ENCODE peak calls at places on chromosomes 1 and 21, in four cellular contexts. E, C, I and B are unnamed samples.

GRCh38 chr21:41767606-41768370 is 936 bp upstream of the RIPK4 start:
- DNase-seq in E (peak; percentile 71), C (peak; percentile 78), I (no peak), B (no peak)

GRCh38 chr21:31354604-31355443 is 10.8 kb upstream of the TIAM1 start:
- DNase-seq in E (no peak), C (peak; percentile 93), I (no peak), B (peak; percentile 90)

GRCh38 chr1:43056981-43057391 is 98.3 kb upstream of the SLC2A1 start:
- DNase-seq in E (no peak), C (no peak), I (no peak), B (no peak)

GRCh38 chr1:10283318-10283984 is 73.1 kb downstream of the KIF1B start:
- DNase-seq in E (no peak), C (peak; percentile 48), I (no peak), B (no peak)

GRCh38 chr1:206933333-206933945 is 11.7 kb upstream of the FCMR start:
- DNase-seq in E (peak; percentile 57), C (no peak), I (peak; percentile 81), B (no peak)

GRCh38 chr1:2544093-2544874 is 11.9 kb upstream of the TNFRSF14 start:
- DNase-seq in E (no peak), C (no peak), I (no peak), B (no peak)

GRCh38 chr1:204507317-204508105 is 8.7 kb upstream of the MDM4 start:
- DNase-seq in E (peak; percentile 56), C (peak; percentile 62), I (peak; percentile 87), B (no peak)

GRCh38 chr1:12143631-12144155 is 23.1 kb upstream of the TNFRSF1B start:
- DNase-seq in E (no peak), C (peak; percentile 91), I (no peak), B (no peak)

GRCh38 chr21:46457801-46458314 is 833 bp upstream of the DIP2A start:
- DNase-seq in E (no peak), C (no peak), I (peak; percentile 37), B (no peak)

GRCh38 chr1:70396607-70397006 is 14.5 kb upstream of the CTH start:
- DNase-seq in E (no peak), C (no peak), I (no peak), B (no peak)

GRCh38 chr1:224683981-224684380 is 67.9 kb downstream of the CNIH3 start:
- DNase-seq in E (no peak), C (no peak), I (no peak), B (no peak)

GRCh38 chr1:43427941-43428340 is 25.8 kb downstream of the HYI start:
- DNase-seq in E (no peak), C (no peak), I (no peak), B (no peak)

GRCh38 chr1:167093863-167094516 is at the start of gene STYXL2:
- DNase-seq in E (no peak), C (no peak), I (no peak), B (no peak)

GRCh38 chr1:17122449-17123194 is 3.4 kb upstream of the PADI2 start:
- DNase-seq in E (no peak), C (no peak), I (no peak), B (no peak)

GRCh38 chr21:35113064-35113463 is 64.0 kb upstream of the RUNX1 start:
- DNase-seq in E (no peak), C (no peak), I (no peak), B (no peak)

GRCh38 chr21:39082656-39083376 is 100.4 kb downstream of the PSMG1 start:
- DNase-seq in E (peak; percentile 51), C (no peak), I (peak; percentile 74), B (peak; percentile 26)

GRCh38 chr1:202704601-202705000 is 5.7 kb downstream of the SYT2 start:
- DNase-seq in E (no peak), C (no peak), I (no peak), B (no peak)

GRCh38 chr1:108560430-108561144 is 687 bp downstream of the EEIG2 start:
- DNase-seq in E (peak; percentile 70), C (peak; percentile 55), I (peak; percentile 81), B (no peak)

GRCh38 chr1:7703321-7704213 is 67.5 kb upstream of the VAMP3 start:
- DNase-seq in E (peak; percentile 80), C (no peak), I (peak; percentile 67), B (no peak)

GRCh38 chr1:99702221-99702620 is 56.3 kb downstream of the PALMD start:
- DNase-seq in E (no peak), C (no peak), I (no peak), B (no peak)

GRCh38 chr1:35190784-35191183 is 2.2 kb downstream of the SFPQ start:
- DNase-seq in E (no peak), C (peak; percentile 35), I (no peak), B (no peak)

GRCh38 chr1:116754203-116754977 is at the start of gene CD2:
- DNase-seq in E (no peak), C (no peak), I (no peak), B (no peak)

GRCh38 chr1:7886346-7886745 is 33.5 kb upstream of the UTS2 start:
- DNase-seq in E (no peak), C (no peak), I (no peak), B (no peak)

GRCh38 chr1:40856116-40856515 is 6.0 kb downstream of the CITED4 start:
- DNase-seq in E (no peak), C (no peak), I (no peak), B (no peak)

GRCh38 chr1:43706598-43707190 is 642 bp upstream of the ST3GAL3 start:
- DNase-seq in E (peak; percentile 75), C (no peak), I (peak; percentile 72), B (no peak)

GRCh38 chr21:18951291-18952038 is 547.9 kb upstream of the TMPRSS15 start:
- DNase-seq in E (peak; percentile 84), C (no peak), I (peak; percentile 62), B (no peak)

GRCh38 chr1:81949421-81949820 is 148.7 kb downstream of the ADGRL2 start:
- DNase-seq in E (peak; percentile 24), C (no peak), I (no peak), B (no peak)

GRCh38 chr1:232137066-232137465 is 492.9 kb downstream of the SIPA1L2 start:
- DNase-seq in E (no peak), C (no peak), I (no peak), B (no peak)

DNA sequence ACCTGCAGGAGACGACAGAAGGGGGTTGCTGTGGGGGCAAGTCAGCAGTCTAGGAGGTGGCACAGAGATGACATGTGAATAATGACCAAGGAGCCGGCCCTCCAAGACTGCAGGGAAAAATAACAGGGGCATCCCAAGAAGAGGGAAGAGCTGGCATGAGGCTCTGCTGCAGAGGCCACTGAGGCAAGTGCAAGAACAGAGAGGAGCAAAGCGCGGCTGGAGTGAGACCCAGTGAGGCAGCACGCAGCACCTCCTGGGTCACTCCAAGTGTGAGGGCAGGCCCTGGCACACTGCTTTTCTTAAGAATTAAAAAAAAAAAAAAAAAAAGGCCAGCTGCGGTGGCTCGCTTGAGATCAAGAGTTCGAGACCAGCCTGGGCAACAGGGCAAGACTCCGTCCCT is 80.1 kb downstream of the SLC66A1 start:
- DNase-seq in E (no peak), C (no peak), I (no peak), B (no peak)
- H4K20me1 ChIP-seq in E (peaks cover 39% of the 10 kb centered on the region), C (peaks cover 11% of the 10 kb centered on the region), I (peaks cover 3% of the 10 kb centered on the region), B (peaks cover 32% of the 10 kb centered on the region)

GRCh38 chr1:53658489-53659230 is 80.3 kb downstream of the GLIS1 start:
- DNase-seq in E (no peak), C (no peak), I (no peak), B (no peak)

GRCh38 chr1:53657891-53658396 is 81.0 kb downstream of the GLIS1 start:
- DNase-seq in E (no peak), C (no peak), I (no peak), B (no peak)

GRCh38 chr1:53657256-53657805 is 81.6 kb downstream of the GLIS1 start:
- DNase-seq in E (no peak), C (no peak), I (no peak), B (no peak)

GRCh38 chr1:53656062-53656915 is 82.7 kb downstream of the GLIS1 start:
- DNase-seq in E (no peak), C (no peak), I (no peak), B (no peak)

DNA sequence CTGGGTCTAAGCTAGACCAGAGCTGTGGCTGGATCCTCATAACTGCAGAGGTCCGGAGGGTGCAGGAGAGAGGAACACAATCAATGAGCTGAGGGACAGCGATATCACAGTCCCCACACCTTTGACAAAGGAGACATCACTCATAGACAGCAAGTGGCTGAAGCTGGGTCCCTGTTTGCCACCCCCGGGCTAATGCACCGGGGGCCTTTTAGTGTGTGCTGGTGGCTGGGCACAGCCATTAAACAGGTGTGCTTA is 82.1 kb downstream of the GLIS1 start:
- DNase-seq in E (no peak), C (no peak), I (no peak), B (no peak)
- H4K20me1 ChIP-seq in E (no peaks in the 10 kb centered on the region), C (no peaks in the 10 kb centered on the region), I (no peaks in the 10 kb centered on the region), B (no peaks in the 10 kb centered on the region)

DNA sequence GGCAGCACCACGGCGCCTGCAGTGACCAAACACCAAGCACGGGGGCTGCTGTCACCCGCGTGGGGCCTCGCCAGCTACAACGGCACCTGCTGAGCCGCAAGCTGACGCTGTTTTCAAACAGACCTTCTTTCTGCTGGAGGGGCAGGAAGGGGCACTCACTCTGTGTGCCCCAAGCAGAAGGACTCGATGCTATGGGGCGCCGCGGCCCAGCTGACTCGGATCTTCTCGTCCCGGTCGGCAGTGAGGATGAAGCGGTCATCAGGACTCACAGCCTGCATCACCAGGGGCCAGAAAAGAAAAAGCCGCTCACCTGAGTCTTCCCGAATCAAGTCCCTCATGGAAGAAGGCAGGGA is 17.2 kb downstream of the WDR4 start:
- DNase-seq in E (no peak), C (no peak), I (no peak), B (no peak)
- H4K20me1 ChIP-seq in E (peaks cover 16% of the 10 kb centered on the region), C (peaks cover 12% of the 10 kb centered on the region), I (peaks cover 3% of the 10 kb centered on the region), B (peaks cover 55% of the 10 kb centered on the region)

DNA sequence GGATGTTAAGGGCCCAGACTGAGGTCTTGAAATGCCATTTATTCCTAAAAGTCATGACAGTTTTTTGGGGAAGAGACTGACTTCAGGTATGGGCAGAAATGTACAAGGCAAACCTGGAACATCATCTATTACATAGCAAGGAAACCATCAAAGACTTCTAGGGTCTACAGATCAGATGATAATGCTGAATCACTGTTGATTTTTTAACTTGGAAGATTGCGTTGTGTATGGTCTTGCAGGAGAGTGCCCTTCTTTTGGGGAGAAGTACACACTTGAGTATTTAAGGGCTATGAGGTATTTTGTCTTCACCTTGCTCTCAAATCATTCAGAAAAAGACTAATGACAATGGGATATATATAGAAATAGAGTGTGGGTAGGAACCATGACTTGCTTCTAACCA is 15.4 kb upstream of the RD3 start:
- DNase-seq in E (no peak), C (no peak), I (no peak), B (no peak)
- H4K20me1 ChIP-seq in E (no peaks in the 10 kb centered on the region), C (no peaks in the 10 kb centered on the region), I (no peaks in the 10 kb centered on the region), B (no peaks in the 10 kb centered on the region)

GRCh38 chr1:156091610-156092009 is 9.3 kb upstream of the MEX3A start:
- DNase-seq in E (no peak), C (no peak), I (no peak), B (no peak)
- H4K20me1 ChIP-seq in E (peaks cover 100% of the 10 kb centered on the region), C (no peaks in the 10 kb centered on the region), I (no peaks in the 10 kb centered on the region), B (no peaks in the 10 kb centered on the region)